ENCODE peak calls at places on chromosomes 1 and 21, in six cellular contexts. One of them, this sample, is unnamed.

GRCh38 chr1:83574749-83575148 is 424.2 kb downstream of the TTLL7 start:
- DNase-seq in stimulated activated CD4-positive, alpha-beta T cell treated with anti-CD3 and anti-CD28 coated beads, Interleukin-2, amount 100 ng/mL, for 48 hours: no peak
- DNase-seq in NCI-H1436 treated with DMSO at 0.1 percent for 48 hours: no peak
- DNase-seq in iPS-NIHi11: no peak
- DNase-seq in activated naive CD8-positive, alpha-beta T cell treated with anti-CD3 and anti-CD28 coated beads for 36 hours: no peak
- DNase-seq in right lobe of liver: no peak
- DNase-seq in this sample: no peak

GRCh38 chr1:219463629-219464028 is 149.3 kb downstream of the ZC3H11B start:
- DNase-seq in activated naive CD8-positive, alpha-beta T cell treated with anti-CD3 and anti-CD28 coated beads for 36 hours: no peak
- DNase-seq in NCI-H1436 treated with DMSO at 0.1 percent for 48 hours: no peak
- DNase-seq in stimulated activated CD4-positive, alpha-beta T cell treated with anti-CD3 and anti-CD28 coated beads, Interleukin-2, amount 100 ng/mL, for 48 hours: no peak
- DNase-seq in iPS-NIHi11: no peak
- DNase-seq in right lobe of liver: no peak
- DNase-seq in this sample: no peak

GRCh38 chr21:36134820-36135390 is at the start of gene CBR3:
- DNase-seq in stimulated activated CD4-positive, alpha-beta T cell treated with anti-CD3 and anti-CD28 coated beads, Interleukin-2, amount 100 ng/mL, for 48 hours: peak
- DNase-seq in activated naive CD8-positive, alpha-beta T cell treated with anti-CD3 and anti-CD28 coated beads for 36 hours: peak
- DNase-seq in right lobe of liver: peak
- DNase-seq in iPS-NIHi11: peak
- DNase-seq in NCI-H1436 treated with DMSO at 0.1 percent for 48 hours: no peak
- DNase-seq in this sample: peak

GRCh38 chr1:113946668-113947387 is 17.7 kb downstream of the HIPK1 start:
- DNase-seq in activated naive CD8-positive, alpha-beta T cell treated with anti-CD3 and anti-CD28 coated beads for 36 hours: no peak
- DNase-seq in stimulated activated CD4-positive, alpha-beta T cell treated with anti-CD3 and anti-CD28 coated beads, Interleukin-2, amount 100 ng/mL, for 48 hours: no peak
- DNase-seq in NCI-H1436 treated with DMSO at 0.1 percent for 48 hours: no peak
- DNase-seq in iPS-NIHi11: no peak
- DNase-seq in right lobe of liver: no peak
- DNase-seq in this sample: no peak

GRCh38 chr1:2300851-2301606 is 72.9 kb downstream of the SKI start:
- DNase-seq in NCI-H1436 treated with DMSO at 0.1 percent for 48 hours: no peak
- DNase-seq in activated naive CD8-positive, alpha-beta T cell treated with anti-CD3 and anti-CD28 coated beads for 36 hours: peak
- DNase-seq in right lobe of liver: peak
- DNase-seq in stimulated activated CD4-positive, alpha-beta T cell treated with anti-CD3 and anti-CD28 coated beads, Interleukin-2, amount 100 ng/mL, for 48 hours: peak
- DNase-seq in iPS-NIHi11: no peak
- DNase-seq in this sample: peak

GRCh38 chr1:105793541-105794146 is 1262.8 kb upstream of the PRMT6 start:
- DNase-seq in activated naive CD8-positive, alpha-beta T cell treated with anti-CD3 and anti-CD28 coated beads for 36 hours: peak
- DNase-seq in iPS-NIHi11: peak
- DNase-seq in right lobe of liver: peak
- DNase-seq in stimulated activated CD4-positive, alpha-beta T cell treated with anti-CD3 and anti-CD28 coated beads, Interleukin-2, amount 100 ng/mL, for 48 hours: peak
- DNase-seq in NCI-H1436 treated with DMSO at 0.1 percent for 48 hours: peak
- DNase-seq in this sample: peak

GRCh38 chr1:182259229-182259872 is 132.2 kb downstream of the GLUL start:
- DNase-seq in NCI-H1436 treated with DMSO at 0.1 percent for 48 hours: no peak
- DNase-seq in activated naive CD8-positive, alpha-beta T cell treated with anti-CD3 and anti-CD28 coated beads for 36 hours: peak
- DNase-seq in iPS-NIHi11: no peak
- DNase-seq in right lobe of liver: peak
- DNase-seq in stimulated activated CD4-positive, alpha-beta T cell treated with anti-CD3 and anti-CD28 coated beads, Interleukin-2, amount 100 ng/mL, for 48 hours: peak
- DNase-seq in this sample: peak

GRCh38 chr1:81221564-81221963 is 579.2 kb upstream of the ADGRL2 start:
- DNase-seq in iPS-NIHi11: no peak
- DNase-seq in activated naive CD8-positive, alpha-beta T cell treated with anti-CD3 and anti-CD28 coated beads for 36 hours: no peak
- DNase-seq in NCI-H1436 treated with DMSO at 0.1 percent for 48 hours: no peak
- DNase-seq in stimulated activated CD4-positive, alpha-beta T cell treated with anti-CD3 and anti-CD28 coated beads, Interleukin-2, amount 100 ng/mL, for 48 hours: no peak
- DNase-seq in right lobe of liver: no peak
- DNase-seq in this sample: no peak

GRCh38 chr1:17347769-17348592 is 24.0 kb upstream of the PADI6 start:
- DNase-seq in right lobe of liver: peak
- DNase-seq in iPS-NIHi11: no peak
- DNase-seq in NCI-H1436 treated with DMSO at 0.1 percent for 48 hours: no peak
- DNase-seq in stimulated activated CD4-positive, alpha-beta T cell treated with anti-CD3 and anti-CD28 coated beads, Interleukin-2, amount 100 ng/mL, for 48 hours: no peak
- DNase-seq in activated naive CD8-positive, alpha-beta T cell treated with anti-CD3 and anti-CD28 coated beads for 36 hours: no peak
- DNase-seq in this sample: peak

GRCh38 chr1:5980314-5981008 is 11.8 kb downstream of the NPHP4 start:
- DNase-seq in stimulated activated CD4-positive, alpha-beta T cell treated with anti-CD3 and anti-CD28 coated beads, Interleukin-2, amount 100 ng/mL, for 48 hours: no peak
- DNase-seq in activated naive CD8-positive, alpha-beta T cell treated with anti-CD3 and anti-CD28 coated beads for 36 hours: no peak
- DNase-seq in right lobe of liver: peak
- DNase-seq in iPS-NIHi11: peak
- DNase-seq in NCI-H1436 treated with DMSO at 0.1 percent for 48 hours: no peak
- DNase-seq in this sample: peak

GRCh38 chr21:46255758-46256337 is 27.3 kb upstream of the LSS start:
- DNase-seq in iPS-NIHi11: no peak
- DNase-seq in activated naive CD8-positive, alpha-beta T cell treated with anti-CD3 and anti-CD28 coated beads for 36 hours: no peak
- DNase-seq in NCI-H1436 treated with DMSO at 0.1 percent for 48 hours: no peak
- DNase-seq in right lobe of liver: no peak
- DNase-seq in stimulated activated CD4-positive, alpha-beta T cell treated with anti-CD3 and anti-CD28 coated beads, Interleukin-2, amount 100 ng/mL, for 48 hours: no peak
- DNase-seq in this sample: no peak

GRCh38 chr1:205935869-205936268 is 7.4 kb downstream of the SLC26A9 start:
- DNase-seq in activated naive CD8-positive, alpha-beta T cell treated with anti-CD3 and anti-CD28 coated beads for 36 hours: no peak
- DNase-seq in stimulated activated CD4-positive, alpha-beta T cell treated with anti-CD3 and anti-CD28 coated beads, Interleukin-2, amount 100 ng/mL, for 48 hours: no peak
- DNase-seq in right lobe of liver: no peak
- DNase-seq in NCI-H1436 treated with DMSO at 0.1 percent for 48 hours: no peak
- DNase-seq in iPS-NIHi11: no peak
- DNase-seq in this sample: no peak

GRCh38 chr21:31426235-31426797 is 82.3 kb upstream of the TIAM1 start:
- DNase-seq in right lobe of liver: no peak
- DNase-seq in stimulated activated CD4-positive, alpha-beta T cell treated with anti-CD3 and anti-CD28 coated beads, Interleukin-2, amount 100 ng/mL, for 48 hours: no peak
- DNase-seq in activated naive CD8-positive, alpha-beta T cell treated with anti-CD3 and anti-CD28 coated beads for 36 hours: peak
- DNase-seq in NCI-H1436 treated with DMSO at 0.1 percent for 48 hours: no peak
- DNase-seq in iPS-NIHi11: no peak
- DNase-seq in this sample: no peak

GRCh38 chr1:112509005-112509659 is 367 bp downstream of the WNT2B start:
- DNase-seq in iPS-NIHi11: peak
- DNase-seq in activated naive CD8-positive, alpha-beta T cell treated with anti-CD3 and anti-CD28 coated beads for 36 hours: peak
- DNase-seq in right lobe of liver: no peak
- DNase-seq in stimulated activated CD4-positive, alpha-beta T cell treated with anti-CD3 and anti-CD28 coated beads, Interleukin-2, amount 100 ng/mL, for 48 hours: no peak
- DNase-seq in NCI-H1436 treated with DMSO at 0.1 percent for 48 hours: no peak
- DNase-seq in this sample: no peak

GRCh38 chr1:182791464-182792179 is 2.0 kb downstream of the NPL start:
- DNase-seq in right lobe of liver: no peak
- DNase-seq in NCI-H1436 treated with DMSO at 0.1 percent for 48 hours: no peak
- DNase-seq in iPS-NIHi11: no peak
- DNase-seq in stimulated activated CD4-positive, alpha-beta T cell treated with anti-CD3 and anti-CD28 coated beads, Interleukin-2, amount 100 ng/mL, for 48 hours: no peak
- DNase-seq in activated naive CD8-positive, alpha-beta T cell treated with anti-CD3 and anti-CD28 coated beads for 36 hours: no peak
- DNase-seq in this sample: no peak

GRCh38 chr1:183543619-183544204 is 46.5 kb downstream of the NCF2 start:
- DNase-seq in right lobe of liver: no peak
- DNase-seq in NCI-H1436 treated with DMSO at 0.1 percent for 48 hours: no peak
- DNase-seq in iPS-NIHi11: peak
- DNase-seq in stimulated activated CD4-positive, alpha-beta T cell treated with anti-CD3 and anti-CD28 coated beads, Interleukin-2, amount 100 ng/mL, for 48 hours: no peak
- DNase-seq in activated naive CD8-positive, alpha-beta T cell treated with anti-CD3 and anti-CD28 coated beads for 36 hours: no peak
- DNase-seq in this sample: peak

GRCh38 chr1:229139320-229139719 is 131.6 kb upstream of the RAB4A start:
- DNase-seq in stimulated activated CD4-positive, alpha-beta T cell treated with anti-CD3 and anti-CD28 coated beads, Interleukin-2, amount 100 ng/mL, for 48 hours: no peak
- DNase-seq in right lobe of liver: no peak
- DNase-seq in iPS-NIHi11: no peak
- DNase-seq in NCI-H1436 treated with DMSO at 0.1 percent for 48 hours: no peak
- DNase-seq in activated naive CD8-positive, alpha-beta T cell treated with anti-CD3 and anti-CD28 coated beads for 36 hours: no peak
- DNase-seq in this sample: no peak

GRCh38 chr1:204188959-204189639 is 7.2 kb downstream of the KISS1 start:
- DNase-seq in iPS-NIHi11: no peak
- DNase-seq in stimulated activated CD4-positive, alpha-beta T cell treated with anti-CD3 and anti-CD28 coated beads, Interleukin-2, amount 100 ng/mL, for 48 hours: no peak
- DNase-seq in activated naive CD8-positive, alpha-beta T cell treated with anti-CD3 and anti-CD28 coated beads for 36 hours: peak
- DNase-seq in right lobe of liver: no peak
- DNase-seq in NCI-H1436 treated with DMSO at 0.1 percent for 48 hours: no peak
- DNase-seq in this sample: no peak

GRCh38 chr1:234862944-234863515 is 253.1 kb upstream of the IRF2BP2 start:
- DNase-seq in stimulated activated CD4-positive, alpha-beta T cell treated with anti-CD3 and anti-CD28 coated beads, Interleukin-2, amount 100 ng/mL, for 48 hours: no peak
- DNase-seq in iPS-NIHi11: peak
- DNase-seq in NCI-H1436 treated with DMSO at 0.1 percent for 48 hours: no peak
- DNase-seq in right lobe of liver: peak
- DNase-seq in activated naive CD8-positive, alpha-beta T cell treated with anti-CD3 and anti-CD28 coated beads for 36 hours: no peak
- DNase-seq in this sample: peak